ENCODE peak calls at places on chromosomes 12 and 14, in seven cellular contexts. F, Z, R, B, X, C and M are unnamed samples.
A peak's percentile ranks its signal among the peaks of the same experiment; 100 is the strongest.

GRCh38 chr12:130754234-130755001 is 38.3 kb upstream of the RIMBP2 start:
- DNase-seq in F (peak; percentile 18), Z (no peak), R (no peak), B (no peak), X (no peak), C (no peak), M (no peak)

GRCh38 chr14:30657606-30658163 is 35.6 kb downstream of the SCFD1 start:
- DNase-seq in F (no peak), Z (no peak), R (no peak), B (no peak), X (no peak), C (peak; percentile 39), M (no peak)

GRCh38 chr14:105328070-105328677 is 13.6 kb downstream of the PACS2 start:
- DNase-seq in F (no peak), Z (no peak), R (no peak), B (peak; percentile 25), X (no peak), C (no peak), M (no peak)

GRCh38 chr12:125304029-125304428 is 238.8 kb downstream of the AACS start:
- DNase-seq in F (no peak), Z (no peak), R (no peak), B (no peak), X (no peak), C (no peak), M (no peak)

GRCh38 chr12:57758566-57759359 is 3.9 kb downstream of the MARCHF9 start:
- DNase-seq in F (no peak), Z (no peak), R (no peak), B (no peak), X (no peak), C (no peak), M (no peak)

GRCh38 chr14:99033951-99034350 is 238.0 kb downstream of the BCL11B start:
- DNase-seq in F (no peak), Z (no peak), R (no peak), B (no peak), X (no peak), C (no peak), M (no peak)

GRCh38 chr12:51488281-51488680 is 63.6 kb downstream of the SLC4A8 start:
- DNase-seq in F (no peak), Z (no peak), R (no peak), B (no peak), X (no peak), C (no peak), M (no peak)

GRCh38 chr14:105890474-105891220 is 364.3 kb downstream of the TMEM121 start:
- DNase-seq in F (peak; percentile 1), Z (no peak), R (no peak), B (no peak), X (no peak), C (no peak), M (no peak)

GRCh38 chr14:64935508-64935907 is 7.0 kb downstream of the GPX2 start:
- DNase-seq in F (no peak), Z (no peak), R (no peak), B (no peak), X (no peak), C (no peak), M (no peak)

GRCh38 chr14:62307844-62308243 is 545.6 kb downstream of the SNAPC1 start:
- DNase-seq in F (no peak), Z (no peak), R (no peak), B (no peak), X (no peak), C (no peak), M (no peak)

GRCh38 chr14:50397461-50398196 is 948 bp upstream of the CDKL1 start:
- DNase-seq in F (no peak), Z (no peak), R (no peak), B (peak; percentile 41), X (no peak), C (peak; percentile 24), M (no peak)

GRCh38 chr12:123752046-123752445 is 10.1 kb upstream of the DNAH10 start:
- DNase-seq in F (no peak), Z (no peak), R (no peak), B (no peak), X (no peak), C (no peak), M (no peak)

DNA sequence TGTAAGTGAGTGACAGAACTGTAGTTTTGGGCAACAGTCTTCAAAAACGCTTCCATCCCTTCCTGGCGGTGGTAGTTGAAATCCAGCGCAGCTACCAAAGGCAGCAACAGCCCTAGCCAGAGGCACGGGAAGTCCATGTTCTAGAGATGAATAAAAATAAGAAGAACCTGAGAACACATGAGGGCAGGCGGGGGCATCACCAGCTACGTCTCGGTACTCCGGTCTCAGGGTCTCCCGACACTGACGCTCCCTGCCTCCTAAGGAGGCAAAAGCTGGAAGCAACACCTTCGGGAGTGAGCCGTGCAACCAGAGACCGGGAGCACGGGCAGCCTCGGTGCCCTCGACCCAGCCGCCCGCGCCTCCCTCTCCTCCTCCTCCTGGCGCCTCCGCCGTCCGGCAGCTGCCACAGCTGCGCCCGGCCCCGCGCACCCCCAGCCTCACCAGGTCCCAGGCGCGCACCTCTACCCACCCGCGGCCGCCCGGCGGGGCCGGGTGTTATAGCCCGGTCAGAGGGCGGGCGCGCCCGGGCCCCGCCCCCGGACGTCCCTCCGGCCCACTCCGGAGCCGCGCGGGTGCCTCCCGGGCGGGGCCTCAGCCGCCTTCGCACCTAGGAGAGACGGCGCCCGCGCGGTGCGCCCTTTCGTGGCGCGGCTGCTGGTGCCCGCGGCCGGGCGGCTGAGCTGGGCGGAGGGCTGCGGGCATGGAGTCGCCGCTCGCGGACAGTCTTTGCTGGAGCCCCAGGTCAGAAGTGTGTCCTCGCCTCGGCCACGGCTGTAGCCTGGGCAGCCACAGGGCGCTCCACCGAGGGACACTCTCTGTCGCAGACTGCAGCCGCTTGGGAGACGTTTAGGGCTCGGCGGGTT is at the start of gene CPM:
- DNase-seq in F (peak; percentile 88), Z (no peak), R (peak; percentile 77), B (peak; percentile 83), X (no peak), C (no peak), M (no peak)
- TF ChIP-seq SIN3A in F (no peak), Z (no peak), R (no peak), B (no peak), X (no peak), C (no peak), M (peak; percentile 57)

DNA sequence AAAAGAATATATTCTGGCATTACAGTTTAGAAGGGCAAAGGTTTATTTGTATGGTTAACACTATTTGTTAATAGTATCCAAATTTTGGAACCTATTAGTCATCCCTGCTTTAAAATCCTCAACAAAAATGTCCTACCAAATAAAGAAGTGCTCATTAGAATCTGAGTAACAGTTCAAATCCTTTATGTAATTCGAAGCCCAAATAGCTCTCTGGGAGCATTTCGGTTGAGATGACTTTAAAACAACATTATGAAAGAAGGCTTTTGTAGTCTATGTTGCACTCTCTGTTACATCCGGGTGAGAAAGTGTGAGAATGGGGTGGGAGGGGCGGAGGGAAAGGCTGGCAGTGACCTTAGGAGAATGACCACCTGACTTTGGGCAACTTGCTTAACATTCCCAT is 59.7 kb downstream of the SLC38A1 start:
- DNase-seq in F (no peak), Z (no peak), R (no peak), B (no peak), X (no peak), C (no peak), M (no peak)
- TF ChIP-seq SIN3A in F (no peak), Z (no peak), R (no peak), B (no peak), X (no peak), C (no peak), M (no peak)

DNA sequence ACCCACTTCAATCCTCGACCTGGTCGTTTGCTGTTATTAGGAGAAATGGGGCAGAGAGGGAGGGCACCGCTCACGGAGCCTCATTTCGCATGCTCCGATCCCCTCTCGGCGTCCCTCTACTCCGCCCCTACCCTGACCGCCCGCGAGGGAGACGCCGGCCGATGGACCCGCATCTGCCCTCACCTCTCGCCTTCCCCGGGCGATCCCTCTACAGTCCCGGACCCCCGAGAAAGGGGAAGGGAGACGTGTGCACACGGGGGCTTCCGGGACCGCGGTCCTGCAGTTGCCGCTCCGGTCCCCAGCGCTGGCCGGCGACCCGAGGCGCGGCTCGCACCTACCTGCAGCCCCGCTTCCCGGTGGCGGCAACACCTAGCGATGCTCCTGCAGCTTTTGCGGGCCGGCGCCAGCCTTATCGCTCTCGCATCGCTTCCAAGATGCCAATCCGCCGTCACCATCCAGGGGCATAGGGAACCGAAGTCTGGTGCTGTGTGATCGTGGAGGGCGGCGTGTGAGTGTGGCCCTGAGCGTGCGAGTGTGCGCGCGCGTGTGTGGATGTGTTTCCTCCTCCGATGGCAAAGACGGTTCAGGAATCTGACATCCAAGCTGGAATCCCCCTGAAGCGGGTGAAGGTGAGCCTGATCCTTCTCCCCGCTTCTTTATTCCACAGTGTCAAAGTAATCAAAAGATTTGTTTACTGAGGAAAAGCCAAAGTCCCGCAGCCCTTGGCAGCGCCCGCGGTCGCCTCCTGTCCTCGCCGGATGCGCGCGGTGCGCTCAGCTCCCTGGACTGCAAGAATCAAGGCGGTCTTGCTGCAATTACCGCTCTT is 69.1 kb upstream of the USP15 start:
- DNase-seq in F (no peak), Z (no peak), R (peak; percentile 71), B (peak; percentile 31), X (no peak), C (no peak), M (no peak)
- TF ChIP-seq SIN3A in F (no peak), Z (no peak), R (peak; percentile 25), B (no peak), X (no peak), C (no peak), M (no peak)

DNA sequence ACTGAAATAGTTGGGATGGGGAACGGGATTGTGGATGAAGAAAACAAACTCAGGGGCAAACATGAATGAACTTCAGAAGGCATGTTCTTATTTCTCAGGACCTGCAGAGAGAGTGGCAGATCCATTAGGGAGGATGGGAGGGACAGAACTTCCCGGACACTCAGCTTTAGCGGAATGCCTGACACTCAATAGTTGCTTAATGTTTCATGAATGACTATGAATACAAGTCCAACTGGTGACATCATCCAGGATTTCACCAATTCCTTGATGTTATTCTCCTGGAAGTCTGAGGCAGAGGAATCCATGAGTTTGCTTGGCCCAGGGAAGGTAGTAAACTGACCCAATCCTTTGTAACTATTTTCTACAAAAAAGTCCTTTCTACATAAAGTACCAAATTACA is 37.8 kb upstream of the LRRC10 start:
- DNase-seq in F (no peak), Z (no peak), R (no peak), B (no peak), X (no peak), C (peak; percentile 27), M (no peak)
- TF ChIP-seq SIN3A in F (no peak), Z (no peak), R (no peak), B (no peak), X (no peak), C (no peak), M (no peak)

GRCh38 chr12:102344691-102345090 is 135.7 kb downstream of the IGF1 start:
- DNase-seq in F (no peak), Z (no peak), R (no peak), B (no peak), X (no peak), C (no peak), M (no peak)
- TF ChIP-seq SIN3A in F (no peak), Z (no peak), R (no peak), B (no peak), X (no peak), C (no peak), M (no peak)